ENCODE peak calls at places on chromosomes 5 and 9, in four cellular contexts. N is foreskin melanocyte; U is stimulated activated CD8-positive, alpha-beta memory T cell treated with anti-CD3 and anti-CD28 coated beads, Interleukin-7, amount 100 ng/mL, for 4 hours; H is ovary. W is an unnamed sample.

GRCh38 chr5:32195265-32195664 is 21.1 kb upstream of the GOLPH3 start:
- DNase-seq in N (no peak), U (no peak), H (no peak), W (no peak)

GRCh38 chr9:91805031-91805430 is 145.0 kb downstream of the ROR2 start:
- DNase-seq in N (no peak), U (no peak), H (no peak), W (no peak)

GRCh38 chr9:86774101-86774500 is 173.2 kb downstream of the GAS1 start:
- DNase-seq in N (no peak), U (no peak), H (no peak), W (no peak)

GRCh38 chr9:72588336-72588735 is 66.9 kb downstream of the TMC1 start:
- DNase-seq in N (no peak), U (no peak), H (no peak), W (no peak)

GRCh38 chr5:77177576-77177975 is 32.9 kb upstream of the PDE8B start:
- DNase-seq in N (no peak), U (no peak), H (no peak), W (no peak)

GRCh38 chr5:219492-219891 is 1.4 kb downstream of the SDHA start:
- DNase-seq in N (no peak), U (no peak), H (no peak), W (no peak)

GRCh38 chr5:139678751-139679750 is 30.9 kb downstream of the CXXC5 start:
- DNase-seq in N (no peak), U (no peak), H (no peak), W (no peak)

GRCh38 chr5:137960141-137960540 is 70.9 kb downstream of the PKD2L2 start:
- DNase-seq in N (no peak), U (no peak), H (no peak), W (no peak)

GRCh38 chr9:69919461-69920061 is 98.9 kb downstream of the CFAP95 start:
- DNase-seq in N (no peak), U (no peak), H (no peak), W (no peak)

GRCh38 chr5:90650767-90651166 is 92.2 kb downstream of the ADGRV1 start:
- DNase-seq in N (no peak), U (no peak), H (no peak), W (no peak)

GRCh38 chr5:175517824-175518450 is 39.6 kb downstream of the SFXN1 start:
- DNase-seq in N (no peak), U (peak), H (no peak), W (no peak)

GRCh38 chr9:18605763-18606162 is 131.8 kb downstream of the ADAMTSL1 start:
- DNase-seq in N (no peak), U (no peak), H (peak), W (no peak)

GRCh38 chr5:177369050-177369912 is 11.6 kb downstream of the RGS14 start:
- DNase-seq in N (no peak), U (no peak), H (no peak), W (no peak)

GRCh38 chr5:36703245-36703860 is 96.9 kb downstream of the SLC1A3 start:
- DNase-seq in N (no peak), U (no peak), H (no peak), W (no peak)

GRCh38 chr9:132600326-132600984 is 18.0 kb downstream of the BARHL1 start:
- DNase-seq in N (no peak), U (no peak), H (no peak), W (no peak)

GRCh38 chr9:34139477-34140146 is 13.1 kb upstream of the DCAF12 start:
- DNase-seq in N (peak), U (no peak), H (peak), W (no peak)

GRCh38 chr9:120109242-120109641 is 470.7 kb downstream of the CDK5RAP2 start:
- DNase-seq in N (no peak), U (no peak), H (no peak), W (no peak)

GRCh38 chr9:135147473-135147805 is 60.0 kb downstream of the OLFM1 start:
- DNase-seq in N (no peak), U (no peak), H (no peak), W (no peak)

GRCh38 chr9:124765439-124765835 is 5.7 kb downstream of the NR6A1 start:
- DNase-seq in N (no peak), U (no peak), H (no peak), W (no peak)

GRCh38 chr5:109566361-109566760 is 123.4 kb upstream of the MAN2A1 start:
- DNase-seq in N (no peak), U (no peak), H (no peak), W (no peak)

GRCh38 chr9:104087894-104088293 is 6.2 kb upstream of the SMC2 start:
- DNase-seq in N (no peak), U (no peak), H (no peak), W (no peak)

GRCh38 chr9:121684381-121685145 is 33.1 kb downstream of the DAB2IP start:
- DNase-seq in N (no peak), U (no peak), H (peak), W (no peak)

GRCh38 chr9:561430-561829 is 280.1 kb upstream of the DMRT1 start:
- DNase-seq in N (no peak), U (no peak), H (no peak), W (no peak)

GRCh38 chr5:96718635-96719077 is 56.5 kb downstream of the CAST start:
- DNase-seq in N (no peak), U (no peak), H (peak), W (no peak)

W was measured in type B pancreatic cell.